ENCODE peak calls at places on chromosomes 12 and 14, in seven cellular contexts. B is MM.1S, Q is ovary, T is astrocyte, P is cardiac fibroblast, X is nephron progenitor cell, O is endothelial cell. N is an unnamed sample.

GRCh38 chr12:113479578-113480335 is 8.1 kb upstream of the LHX5 start:
- DNase-seq in Q (peak), O (peak), T (peak), P (peak), B (no peak), X (peak), N (no peak)

GRCh38 chr12:52215587-52216031 is 17.4 kb upstream of the KRT7 start:
- DNase-seq in P (peak), X (no peak), Q (no peak), T (peak), O (no peak), B (no peak), N (no peak)

GRCh38 chr14:100442036-100442435 is 118.9 kb downstream of the SLC25A47 start:
- DNase-seq in X (no peak), P (no peak), O (no peak), T (no peak), Q (no peak), B (no peak), N (no peak)

GRCh38 chr12:16046266-16046665 is 135.1 kb downstream of the DERA start:
- DNase-seq in T (no peak), Q (no peak), P (no peak), B (no peak), O (no peak), X (no peak), N (no peak)

GRCh38 chr14:38238332-38238731 is 17.6 kb downstream of the CLEC14A start:
- DNase-seq in Q (no peak), O (no peak), T (peak), X (no peak), P (peak), B (no peak), N (no peak)

GRCh38 chr14:29028973-29029582 is 262.5 kb downstream of the FOXG1 start:
- DNase-seq in P (peak), O (no peak), T (peak), B (no peak), Q (no peak), X (peak), N (no peak)

GRCh38 chr12:50326636-50327284 is 43.4 kb upstream of the LIMA1 start:
- DNase-seq in B (no peak), X (no peak), Q (no peak), T (peak), O (no peak), P (peak), N (no peak)

GRCh38 chr12:102172436-102172835 is 25.2 kb downstream of the PMCH start:
- DNase-seq in T (peak), B (no peak), Q (no peak), P (peak), X (no peak), O (no peak), N (no peak)

GRCh38 chr12:34605955-34606748 is 583.9 kb downstream of the ALG10 start:
- DNase-seq in B (no peak), T (no peak), X (no peak), P (no peak), Q (no peak), O (no peak), N (no peak)

GRCh38 chr12:9184276-9184675 is 23.9 kb downstream of the PZP start:
- DNase-seq in X (no peak), T (no peak), B (no peak), Q (no peak), P (no peak), O (no peak), N (no peak)

GRCh38 chr12:125533434-125534029 is 468.3 kb downstream of the AACS start:
- DNase-seq in Q (no peak), P (peak), T (no peak), X (peak), B (no peak), O (peak), N (no peak)

GRCh38 chr14:50978521-50978871 is 34.2 kb upstream of the PYGL start:
- DNase-seq in P (no peak), O (no peak), Q (no peak), T (no peak), B (no peak), X (no peak), N (no peak)

GRCh38 chr12:75116611-75117010 is 93.0 kb downstream of the KCNC2 start:
- DNase-seq in O (no peak), Q (no peak), X (no peak), B (no peak), T (no peak), P (no peak), N (no peak)

GRCh38 chr12:23140710-23141109 is 515.7 kb downstream of the ETNK1 start:
- DNase-seq in Q (no peak), O (no peak), X (no peak), B (no peak), T (peak), P (peak), N (no peak)

GRCh38 chr12:28578833-28579252 is 388.6 kb downstream of the CCDC91 start:
- DNase-seq in T (peak), Q (no peak), O (no peak), X (no peak), B (no peak), P (peak), N (no peak)

GRCh38 chr12:92604786-92605185 is 98.0 kb upstream of the PLEKHG7 start:
- DNase-seq in O (no peak), B (no peak), Q (no peak), T (no peak), P (no peak), X (no peak), N (no peak)

GRCh38 chr12:92603741-92604432 is 98.9 kb upstream of the PLEKHG7 start:
- DNase-seq in Q (no peak), T (no peak), O (no peak), B (no peak), X (no peak), P (peak), N (no peak)

GRCh38 chr12:92601680-92602079 is 101.1 kb upstream of the PLEKHG7 start:
- DNase-seq in P (no peak), X (no peak), B (no peak), O (no peak), T (no peak), Q (no peak), N (no peak)

GRCh38 chr12:92602930-92603623 is 99.7 kb upstream of the PLEKHG7 start:
- DNase-seq in B (no peak), T (peak), X (no peak), O (no peak), P (peak), Q (no peak), N (no peak)

DNA sequence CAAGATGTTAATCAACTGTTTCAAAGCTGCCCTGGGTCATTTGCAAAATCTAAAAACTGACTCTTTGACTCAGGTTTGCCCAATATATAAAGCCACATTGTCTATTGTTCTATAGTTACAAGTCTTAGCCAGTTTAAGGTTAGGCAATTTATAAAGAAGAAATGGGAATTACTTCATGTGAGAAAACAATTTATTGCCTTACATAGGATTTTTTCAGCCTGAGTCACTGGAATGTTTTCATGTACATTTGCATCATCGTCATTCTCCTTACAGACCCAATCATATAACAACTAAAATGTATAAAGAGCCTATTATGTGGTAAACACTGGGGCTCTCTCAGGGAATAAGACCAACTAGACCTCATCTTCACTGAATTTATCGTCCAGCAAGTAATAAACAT is 100.3 kb upstream of the PLEKHG7 start:
- DNase-seq in T (peak), P (peak), Q (no peak), B (no peak), O (no peak), X (no peak), N (no peak)
- TF ChIP-seq CTCF in T (no peak), P (no peak), Q (no peak), B (no peak), O (no peak), X (no peak), N (no peak)

GRCh38 chr14:61372842-61373555 is 51.6 kb downstream of the PRKCH start:
- DNase-seq in X (no peak), B (no peak), P (no peak), Q (no peak), O (no peak), T (no peak), N (no peak)

GRCh38 chr14:61376314-61376713 is 54.9 kb downstream of the PRKCH start:
- DNase-seq in Q (no peak), X (no peak), B (no peak), T (no peak), P (no peak), O (no peak), N (no peak)

GRCh38 chr14:61372379-61372778 is 51.0 kb downstream of the PRKCH start:
- DNase-seq in P (no peak), T (no peak), X (no peak), O (no peak), B (no peak), Q (no peak), N (no peak)

GRCh38 chr14:61374284-61374683 is 52.9 kb downstream of the PRKCH start:
- DNase-seq in B (no peak), O (no peak), P (no peak), Q (no peak), X (no peak), T (no peak), N (no peak)

GRCh38 chr14:61375218-61375617 is 53.8 kb downstream of the PRKCH start:
- DNase-seq in B (no peak), Q (no peak), T (no peak), O (no peak), X (no peak), P (no peak), N (no peak)
- TF ChIP-seq CTCF in B (no peak), Q (no peak), T (no peak), O (no peak), X (no peak), P (no peak), N (no peak)

GRCh38 chr12:70719672-70720420 is 82.6 kb upstream of the PTPRB start:
- DNase-seq in T (peak), B (peak), Q (no peak), P (peak), O (peak), X (peak), N (no peak)

GRCh38 chr12:70721216-70721615 is 84.0 kb upstream of the PTPRB start:
- DNase-seq in Q (no peak), X (no peak), T (no peak), P (no peak), O (no peak), B (no peak), N (no peak)

GRCh38 chr12:70722584-70723343 is 85.5 kb upstream of the PTPRB start:
- DNase-seq in B (peak), X (no peak), Q (no peak), T (peak), O (peak), P (peak), N (no peak)

GRCh38 chr12:70721958-70722357 is 84.7 kb upstream of the PTPRB start:
- DNase-seq in Q (no peak), B (no peak), O (peak), T (no peak), X (no peak), P (no peak), N (no peak)

DNA sequence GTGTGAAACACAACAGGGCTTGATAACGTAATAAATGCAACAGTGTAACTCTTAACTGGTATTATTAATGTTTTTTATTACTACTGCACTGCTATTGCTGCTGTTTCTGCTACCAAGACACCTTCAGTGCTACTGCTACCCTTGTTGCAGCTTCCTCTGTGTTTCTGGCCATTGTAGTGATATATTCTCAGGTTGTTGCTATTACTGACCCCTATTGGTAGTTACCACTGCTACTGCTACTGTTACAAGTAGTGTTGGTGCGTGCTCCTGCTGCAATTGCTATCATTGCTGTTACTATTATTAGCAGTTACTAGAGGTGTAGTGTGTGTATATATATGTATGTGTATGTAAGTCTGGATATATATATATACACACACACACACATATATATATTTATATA is 87.2 kb upstream of the PTPRB start:
- DNase-seq in P (peak), O (no peak), Q (no peak), X (no peak), B (peak), T (no peak), N (no peak)
- TF ChIP-seq CTCF in P (peak), O (peak), Q (no peak), X (peak), B (peak), T (no peak), N (no peak)

DNA sequence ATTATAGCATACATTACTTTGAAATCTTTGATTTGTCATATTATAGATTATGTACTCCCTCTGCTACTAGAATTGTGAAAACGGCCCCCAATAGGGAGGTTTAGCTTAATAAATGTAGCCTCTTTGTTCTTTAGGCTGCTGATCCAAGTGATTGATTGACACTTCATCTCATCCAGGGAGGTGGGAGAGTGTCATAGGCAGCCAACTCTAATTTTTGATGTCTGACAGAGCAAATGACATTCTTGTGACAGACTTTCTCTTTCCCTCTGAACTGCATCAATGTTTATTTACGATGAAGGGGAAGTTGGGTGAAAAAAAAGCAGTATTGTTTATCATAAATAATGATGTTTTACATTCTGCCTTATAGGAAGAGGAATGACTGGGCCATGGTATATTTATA is 221.4 kb downstream of the MDGA2 start:
- DNase-seq in T (no peak), O (no peak), X (no peak), Q (no peak), P (no peak), B (no peak), N (no peak)
- TF ChIP-seq CTCF in T (no peak), O (no peak), X (no peak), Q (no peak), P (no peak), B (no peak), N (no peak)

GRCh38 chr14:80636071-80636470 is 305.5 kb downstream of the CEP128 start:
- DNase-seq in Q (no peak), B (no peak), P (peak), X (no peak), T (no peak), O (no peak), N (no peak)
- TF ChIP-seq CTCF in Q (no peak), B (no peak), P (peak), X (peak), T (no peak), O (peak), N (no peak)

GRCh38 chr12:56084958-56085543 is 5.1 kb downstream of the ERBB3 start:
- DNase-seq in O (peak), T (no peak), B (no peak), X (peak), Q (no peak), P (no peak), N (no peak)
- TF ChIP-seq CTCF in O (peak), T (peak), B (peak), X (no peak), Q (no peak), P (peak), N (peak)

N was measured in CD14-positive monocyte.